ENCODE peak calls at places on chromosomes 2 and 18, in four cellular contexts. One of them, this sample, is unnamed.

GRCh38 chr2:128169497-128169896 is 78.5 kb downstream of the UGGT1 start:
- DNase-seq in WTC11: no peak
- DNase-seq in CD8-positive, alpha-beta T cell: no peak
- DNase-seq in hepatocyte: peak
- DNase-seq in this sample: no peak

GRCh38 chr2:98806266-98806697 is 75.3 kb upstream of the MGAT4A start:
- DNase-seq in WTC11: no peak
- DNase-seq in CD8-positive, alpha-beta T cell: no peak
- DNase-seq in hepatocyte: peak
- DNase-seq in this sample: no peak

GRCh38 chr2:24111407-24111861 is 11.7 kb downstream of the PFN4 start:
- DNase-seq in WTC11: no peak
- DNase-seq in CD8-positive, alpha-beta T cell: no peak
- DNase-seq in hepatocyte: no peak
- DNase-seq in this sample: no peak

GRCh38 chr2:54528311-54528945 is 72.3 kb downstream of the SPTBN1 start:
- DNase-seq in WTC11: no peak
- DNase-seq in CD8-positive, alpha-beta T cell: no peak
- DNase-seq in hepatocyte: no peak
- DNase-seq in this sample: no peak

GRCh38 chr2:227447606-227448005 is 24.4 kb upstream of the AGFG1 start:
- DNase-seq in WTC11: no peak
- DNase-seq in CD8-positive, alpha-beta T cell: no peak
- DNase-seq in hepatocyte: no peak
- DNase-seq in this sample: no peak

GRCh38 chr2:102063948-102064678 is 72.4 kb downstream of the IL1R2 start:
- DNase-seq in WTC11: peak
- DNase-seq in CD8-positive, alpha-beta T cell: no peak
- DNase-seq in hepatocyte: peak
- DNase-seq in this sample: no peak

GRCh38 chr18:499351-500229 is 911 bp downstream of the COLEC12 start:
- DNase-seq in WTC11: no peak
- DNase-seq in CD8-positive, alpha-beta T cell: no peak
- DNase-seq in hepatocyte: peak
- DNase-seq in this sample: no peak

GRCh38 chr2:203783496-203784203 is 77.2 kb downstream of the CD28 start:
- DNase-seq in WTC11: no peak
- DNase-seq in CD8-positive, alpha-beta T cell: no peak
- DNase-seq in hepatocyte: peak
- DNase-seq in this sample: no peak

GRCh38 chr2:38224821-38225450 is 149.0 kb upstream of the CYP1B1 start:
- DNase-seq in WTC11: no peak
- DNase-seq in CD8-positive, alpha-beta T cell: no peak
- DNase-seq in hepatocyte: no peak
- DNase-seq in this sample: no peak

GRCh38 chr2:44275915-44276279 is 617 bp downstream of the SLC3A1 start:
- DNase-seq in WTC11: no peak
- DNase-seq in CD8-positive, alpha-beta T cell: no peak
- DNase-seq in hepatocyte: peak
- DNase-seq in this sample: no peak

GRCh38 chr2:10966056-10966455 is 54.3 kb downstream of the KCNF1 start:
- DNase-seq in WTC11: no peak
- DNase-seq in CD8-positive, alpha-beta T cell: no peak
- DNase-seq in hepatocyte: no peak
- DNase-seq in this sample: no peak

GRCh38 chr2:206316141-206316540 is 41.7 kb downstream of the ZDBF2 start:
- DNase-seq in WTC11: no peak
- DNase-seq in CD8-positive, alpha-beta T cell: no peak
- DNase-seq in hepatocyte: no peak
- DNase-seq in this sample: no peak

GRCh38 chr2:216486708-216487107 is 11.9 kb upstream of the RPL37A start:
- DNase-seq in WTC11: no peak
- DNase-seq in CD8-positive, alpha-beta T cell: no peak
- DNase-seq in hepatocyte: no peak
- DNase-seq in this sample: no peak

GRCh38 chr18:4636957-4637356 is 181.8 kb upstream of the DLGAP1 start:
- DNase-seq in WTC11: no peak
- DNase-seq in CD8-positive, alpha-beta T cell: no peak
- DNase-seq in hepatocyte: no peak
- DNase-seq in this sample: no peak

GRCh38 chr18:48955528-48956261 is 4.9 kb upstream of the SMAD7 start:
- DNase-seq in WTC11: no peak
- DNase-seq in CD8-positive, alpha-beta T cell: no peak
- DNase-seq in hepatocyte: peak
- DNase-seq in this sample: no peak

GRCh38 chr2:204024503-204024902 is 87.9 kb downstream of the ICOS start:
- DNase-seq in WTC11: peak
- DNase-seq in CD8-positive, alpha-beta T cell: no peak
- DNase-seq in hepatocyte: peak
- DNase-seq in this sample: no peak

GRCh38 chr2:27105981-27106380 is 12.9 kb downstream of the CGREF1 start:
- DNase-seq in WTC11: no peak
- DNase-seq in CD8-positive, alpha-beta T cell: no peak
- DNase-seq in hepatocyte: no peak
- DNase-seq in this sample: no peak
- TF ChIP-seq CTCF in WTC11: no peak
- TF ChIP-seq CTCF in CD8-positive, alpha-beta T cell: no peak
- TF ChIP-seq CTCF in hepatocyte: no peak
- TF ChIP-seq CTCF in this sample: no peak

DNA sequence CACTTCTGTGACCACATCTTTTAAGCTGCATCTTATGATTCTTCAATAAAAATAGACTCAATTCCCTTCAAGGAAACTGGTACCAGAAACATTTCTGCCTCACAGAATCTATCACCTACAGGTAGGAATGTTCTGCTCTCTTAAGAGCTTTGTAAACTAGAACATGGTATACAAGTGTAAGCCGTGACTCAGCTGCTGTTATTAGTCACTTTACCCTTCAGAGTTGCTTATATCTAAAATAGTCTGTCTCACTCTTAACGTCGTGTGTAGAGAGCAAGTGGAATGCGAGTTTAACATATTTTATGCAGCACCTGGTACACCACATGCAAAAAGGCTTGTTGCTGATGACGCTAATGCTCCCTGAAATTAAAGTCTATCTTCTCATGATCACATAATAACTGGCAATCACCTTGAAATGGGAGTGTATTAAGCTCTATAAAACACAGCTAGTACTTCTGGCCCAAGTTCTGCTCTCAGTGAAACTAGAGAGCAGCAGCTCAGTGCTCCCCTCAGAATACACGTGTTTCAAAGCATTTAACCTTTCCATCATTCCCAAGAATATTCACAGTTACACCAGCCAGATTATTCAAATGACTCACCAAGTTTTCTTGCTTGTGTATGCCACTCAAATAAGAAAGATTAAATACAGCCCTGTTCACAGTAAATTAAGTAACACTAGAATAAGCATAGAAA is 420.0 kb downstream of the ZEB2 start:
- DNase-seq in WTC11: no peak
- DNase-seq in CD8-positive, alpha-beta T cell: no peak
- DNase-seq in hepatocyte: peak
- DNase-seq in this sample: no peak
- TF ChIP-seq CTCF in WTC11: no peak
- TF ChIP-seq CTCF in CD8-positive, alpha-beta T cell: no peak
- TF ChIP-seq CTCF in hepatocyte: no peak
- TF ChIP-seq CTCF in this sample: no peak

GRCh38 chr2:40760071-40760666 is 308.3 kb upstream of the SLC8A1 start:
- DNase-seq in WTC11: peak
- DNase-seq in CD8-positive, alpha-beta T cell: no peak
- DNase-seq in hepatocyte: peak
- DNase-seq in this sample: no peak
- TF ChIP-seq CTCF in WTC11: peak
- TF ChIP-seq CTCF in CD8-positive, alpha-beta T cell: no peak
- TF ChIP-seq CTCF in hepatocyte: peak
- TF ChIP-seq CTCF in this sample: no peak

GRCh38 chr2:96536445-96537065 is at the start of gene ARID5A:
- DNase-seq in WTC11: peak
- DNase-seq in CD8-positive, alpha-beta T cell: peak
- DNase-seq in hepatocyte: peak
- DNase-seq in this sample: peak
- TF ChIP-seq CTCF in WTC11: no peak
- TF ChIP-seq CTCF in CD8-positive, alpha-beta T cell: peak
- TF ChIP-seq CTCF in hepatocyte: no peak
- TF ChIP-seq CTCF in this sample: no peak

GRCh38 chr2:126996378-126996699 is 97.6 kb downstream of the TEX51 start:
- DNase-seq in WTC11: no peak
- DNase-seq in CD8-positive, alpha-beta T cell: no peak
- DNase-seq in hepatocyte: no peak
- DNase-seq in this sample: no peak

GRCh38 chr2:126994340-126994777 is 95.7 kb downstream of the TEX51 start:
- DNase-seq in WTC11: no peak
- DNase-seq in CD8-positive, alpha-beta T cell: no peak
- DNase-seq in hepatocyte: no peak
- DNase-seq in this sample: no peak

GRCh38 chr2:126998486-126998885 is 99.8 kb downstream of the TEX51 start:
- DNase-seq in WTC11: no peak
- DNase-seq in CD8-positive, alpha-beta T cell: no peak
- DNase-seq in hepatocyte: no peak
- DNase-seq in this sample: no peak

GRCh38 chr2:126999342-126999741 is 100.7 kb downstream of the TEX51 start:
- DNase-seq in WTC11: no peak
- DNase-seq in CD8-positive, alpha-beta T cell: no peak
- DNase-seq in hepatocyte: no peak
- DNase-seq in this sample: no peak

GRCh38 chr2:126995652-126996377 is 97.1 kb downstream of the TEX51 start:
- DNase-seq in WTC11: no peak
- DNase-seq in CD8-positive, alpha-beta T cell: no peak
- DNase-seq in hepatocyte: no peak
- DNase-seq in this sample: no peak
- TF ChIP-seq CTCF in WTC11: no peak
- TF ChIP-seq CTCF in CD8-positive, alpha-beta T cell: no peak
- TF ChIP-seq CTCF in hepatocyte: no peak
- TF ChIP-seq CTCF in this sample: no peak

GRCh38 chr2:42436370-42436769 is 57.4 kb downstream of the KCNG3 start:
- DNase-seq in WTC11: no peak
- DNase-seq in CD8-positive, alpha-beta T cell: no peak
- DNase-seq in hepatocyte: no peak
- DNase-seq in this sample: no peak
- TF ChIP-seq CTCF in WTC11: no peak
- TF ChIP-seq CTCF in CD8-positive, alpha-beta T cell: no peak
- TF ChIP-seq CTCF in hepatocyte: no peak
- TF ChIP-seq CTCF in this sample: no peak

DNA sequence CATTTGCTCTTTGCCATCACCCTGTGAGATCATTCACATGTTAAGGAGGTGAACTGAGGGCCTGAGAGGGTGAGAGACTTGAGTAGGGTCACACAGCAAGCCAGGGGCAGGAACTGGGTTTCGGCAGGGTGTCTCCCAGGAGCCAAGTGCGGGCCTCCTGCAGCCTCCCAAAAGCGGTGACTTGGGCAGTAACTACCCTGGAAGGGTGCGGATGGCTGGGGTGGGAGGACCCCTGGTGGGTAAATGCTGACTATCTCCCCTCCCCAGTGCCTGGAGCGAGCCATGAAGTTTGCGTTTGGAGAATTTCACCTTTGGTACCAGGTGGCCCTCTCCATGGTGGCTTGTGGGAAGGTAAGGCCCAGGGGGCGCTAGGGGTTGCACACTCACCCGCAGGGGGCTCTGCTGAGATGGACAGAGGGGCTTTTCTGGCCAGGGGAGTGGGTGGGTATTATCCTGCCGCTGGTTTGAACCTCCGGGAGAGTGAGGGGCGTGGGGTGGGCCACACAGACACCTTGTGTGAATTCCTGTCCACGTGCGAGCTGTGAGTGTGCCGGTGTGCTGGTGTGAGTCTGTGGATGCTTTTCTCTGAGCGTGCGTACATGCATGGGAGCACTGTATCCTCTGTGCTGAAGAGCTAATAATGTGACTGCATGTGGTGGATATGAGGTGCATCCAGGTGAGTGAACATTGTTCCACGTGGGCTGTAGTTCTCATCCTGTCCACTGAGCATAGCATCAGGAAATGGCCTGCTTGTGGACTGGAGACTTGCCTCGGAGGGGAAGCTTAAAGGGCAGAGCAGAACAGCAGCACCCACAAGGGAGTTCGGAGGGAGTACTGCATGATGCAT is 91.0 kb upstream of the MCFD2 start:
- DNase-seq in WTC11: no peak
- DNase-seq in CD8-positive, alpha-beta T cell: no peak
- DNase-seq in hepatocyte: no peak
- DNase-seq in this sample: no peak
- TF ChIP-seq CTCF in WTC11: no peak
- TF ChIP-seq CTCF in CD8-positive, alpha-beta T cell: no peak
- TF ChIP-seq CTCF in hepatocyte: no peak
- TF ChIP-seq CTCF in this sample: no peak

DNA sequence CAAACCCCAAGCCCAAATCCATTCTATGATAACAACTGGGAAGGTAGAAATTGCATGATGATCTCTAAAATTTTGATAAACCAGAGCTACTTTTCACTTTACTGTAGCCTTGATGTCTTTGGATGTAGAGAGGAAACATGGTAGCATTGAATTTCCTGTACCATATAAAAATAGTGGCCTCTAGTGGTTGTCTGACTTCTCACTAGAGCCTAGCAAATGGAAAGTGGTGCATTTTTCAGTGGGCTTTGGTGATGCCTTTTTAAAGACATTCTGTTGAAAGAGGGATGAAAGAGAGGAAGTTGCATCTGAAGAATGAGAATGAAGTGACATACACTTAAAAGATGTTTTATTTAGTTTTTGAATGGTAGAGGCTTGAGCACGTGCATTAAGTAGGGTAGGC is 662.2 kb downstream of the XIRP2 start:
- DNase-seq in WTC11: no peak
- DNase-seq in CD8-positive, alpha-beta T cell: no peak
- DNase-seq in hepatocyte: peak
- DNase-seq in this sample: no peak
- TF ChIP-seq CTCF in WTC11: peak
- TF ChIP-seq CTCF in CD8-positive, alpha-beta T cell: no peak
- TF ChIP-seq CTCF in hepatocyte: peak
- TF ChIP-seq CTCF in this sample: no peak